ENCODE peak calls at places on chromosomes 5 and 9, in seven cellular contexts. One of them, this sample, is unnamed.

GRCh38 chr9:108469654-108470053 is 386.1 kb downstream of the ACTL7B start:
- DNase-seq in WTC11: no peak
- DNase-seq in NB4: peak
- DNase-seq in HepG2: no peak
- DNase-seq in HCT116: no peak
- DNase-seq in A549: no peak
- DNase-seq in K562: no peak
- DNase-seq in this sample: peak

GRCh38 chr5:144598451-144599068 is 427.9 kb downstream of the KCTD16 start:
- DNase-seq in WTC11: peak
- DNase-seq in NB4: no peak
- DNase-seq in HepG2: no peak
- DNase-seq in HCT116: no peak
- DNase-seq in A549: no peak
- DNase-seq in K562: no peak
- DNase-seq in this sample: no peak

GRCh38 chr5:177565046-177565445 is 10.7 kb upstream of the FAM193B start:
- DNase-seq in WTC11: no peak
- DNase-seq in NB4: no peak
- DNase-seq in HepG2: no peak
- DNase-seq in HCT116: no peak
- DNase-seq in A549: no peak
- DNase-seq in K562: no peak
- DNase-seq in this sample: no peak

GRCh38 chr9:69174645-69175487 is 789 bp downstream of the TJP2 start:
- DNase-seq in WTC11: peak
- DNase-seq in NB4: no peak
- DNase-seq in HepG2: peak
- DNase-seq in HCT116: no peak
- DNase-seq in A549: no peak
- DNase-seq in K562: no peak
- DNase-seq in this sample: peak

GRCh38 chr5:73213566-73213998 is 40.6 kb downstream of the TMEM174 start:
- DNase-seq in WTC11: no peak
- DNase-seq in NB4: no peak
- DNase-seq in HepG2: no peak
- DNase-seq in HCT116: no peak
- DNase-seq in A549: no peak
- DNase-seq in K562: no peak
- DNase-seq in this sample: no peak

GRCh38 chr5:169302491-169303118 is 1.7 kb upstream of the SLIT3 start:
- DNase-seq in WTC11: peak
- DNase-seq in NB4: peak
- DNase-seq in HepG2: peak
- DNase-seq in HCT116: peak
- DNase-seq in A549: peak
- DNase-seq in K562: peak
- DNase-seq in this sample: peak

GRCh38 chr9:83538172-83538889 is at the start of gene FRMD3:
- DNase-seq in WTC11: peak
- DNase-seq in NB4: no peak
- DNase-seq in HepG2: peak
- DNase-seq in HCT116: peak
- DNase-seq in A549: peak
- DNase-seq in K562: no peak
- DNase-seq in this sample: peak

GRCh38 chr5:83312672-83313071 is 158.9 kb upstream of the VCAN start:
- DNase-seq in WTC11: no peak
- DNase-seq in NB4: peak
- DNase-seq in HepG2: no peak
- DNase-seq in HCT116: no peak
- DNase-seq in A549: no peak
- DNase-seq in K562: no peak
- DNase-seq in this sample: no peak

GRCh38 chr9:117678882-117679281 is 25.3 kb upstream of the TLR4 start:
- DNase-seq in WTC11: no peak
- DNase-seq in NB4: no peak
- DNase-seq in HepG2: no peak
- DNase-seq in HCT116: no peak
- DNase-seq in A549: no peak
- DNase-seq in K562: no peak
- DNase-seq in this sample: peak

GRCh38 chr5:136040746-136041415 is 12.1 kb downstream of the TGFBI start:
- DNase-seq in WTC11: no peak
- DNase-seq in NB4: no peak
- DNase-seq in HepG2: no peak
- DNase-seq in HCT116: no peak
- DNase-seq in A549: no peak
- DNase-seq in K562: no peak
- DNase-seq in this sample: no peak

GRCh38 chr9:89844535-89844934 is 239.7 kb downstream of the GADD45G start:
- DNase-seq in WTC11: no peak
- DNase-seq in NB4: no peak
- DNase-seq in HepG2: no peak
- DNase-seq in HCT116: no peak
- DNase-seq in A549: no peak
- DNase-seq in K562: no peak
- DNase-seq in this sample: no peak

GRCh38 chr5:67170783-67171182 is 25.8 kb downstream of the CD180 start:
- DNase-seq in WTC11: no peak
- DNase-seq in NB4: no peak
- DNase-seq in HepG2: no peak
- DNase-seq in HCT116: no peak
- DNase-seq in A549: no peak
- DNase-seq in K562: no peak
- DNase-seq in this sample: no peak

GRCh38 chr9:36597412-36598178 is 24.9 kb downstream of the MELK start:
- DNase-seq in WTC11: no peak
- DNase-seq in NB4: peak
- DNase-seq in HepG2: peak
- DNase-seq in HCT116: peak
- DNase-seq in A549: peak
- DNase-seq in K562: peak
- DNase-seq in this sample: peak
- TF ChIP-seq MAX in WTC11: no peak
- TF ChIP-seq MAX in NB4: no peak
- TF ChIP-seq MAX in HepG2: no peak
- TF ChIP-seq MAX in HCT116: no peak
- TF ChIP-seq MAX in A549: no peak
- TF ChIP-seq MAX in K562: no peak
- TF ChIP-seq MAX in this sample: no peak

GRCh38 chr5:127925916-127926315 is 157.7 kb upstream of the SLC12A2 start:
- DNase-seq in WTC11: no peak
- DNase-seq in NB4: peak
- DNase-seq in HepG2: no peak
- DNase-seq in HCT116: peak
- DNase-seq in A549: no peak
- DNase-seq in K562: no peak
- DNase-seq in this sample: no peak
- TF ChIP-seq MAX in WTC11: no peak
- TF ChIP-seq MAX in NB4: peak
- TF ChIP-seq MAX in HepG2: no peak
- TF ChIP-seq MAX in HCT116: peak
- TF ChIP-seq MAX in A549: no peak
- TF ChIP-seq MAX in K562: no peak
- TF ChIP-seq MAX in this sample: no peak

GRCh38 chr9:8014987-8015682 is 215.6 kb upstream of the DMAC1 start:
- DNase-seq in WTC11: no peak
- DNase-seq in NB4: no peak
- DNase-seq in HepG2: no peak
- DNase-seq in HCT116: no peak
- DNase-seq in A549: no peak
- DNase-seq in K562: no peak
- DNase-seq in this sample: no peak

GRCh38 chr9:8012986-8013385 is 213.4 kb upstream of the DMAC1 start:
- DNase-seq in WTC11: no peak
- DNase-seq in NB4: no peak
- DNase-seq in HepG2: no peak
- DNase-seq in HCT116: no peak
- DNase-seq in A549: no peak
- DNase-seq in K562: no peak
- DNase-seq in this sample: no peak
- TF ChIP-seq MAX in WTC11: no peak
- TF ChIP-seq MAX in NB4: no peak
- TF ChIP-seq MAX in HepG2: no peak
- TF ChIP-seq MAX in HCT116: no peak
- TF ChIP-seq MAX in A549: no peak
- TF ChIP-seq MAX in K562: no peak
- TF ChIP-seq MAX in this sample: no peak

DNA sequence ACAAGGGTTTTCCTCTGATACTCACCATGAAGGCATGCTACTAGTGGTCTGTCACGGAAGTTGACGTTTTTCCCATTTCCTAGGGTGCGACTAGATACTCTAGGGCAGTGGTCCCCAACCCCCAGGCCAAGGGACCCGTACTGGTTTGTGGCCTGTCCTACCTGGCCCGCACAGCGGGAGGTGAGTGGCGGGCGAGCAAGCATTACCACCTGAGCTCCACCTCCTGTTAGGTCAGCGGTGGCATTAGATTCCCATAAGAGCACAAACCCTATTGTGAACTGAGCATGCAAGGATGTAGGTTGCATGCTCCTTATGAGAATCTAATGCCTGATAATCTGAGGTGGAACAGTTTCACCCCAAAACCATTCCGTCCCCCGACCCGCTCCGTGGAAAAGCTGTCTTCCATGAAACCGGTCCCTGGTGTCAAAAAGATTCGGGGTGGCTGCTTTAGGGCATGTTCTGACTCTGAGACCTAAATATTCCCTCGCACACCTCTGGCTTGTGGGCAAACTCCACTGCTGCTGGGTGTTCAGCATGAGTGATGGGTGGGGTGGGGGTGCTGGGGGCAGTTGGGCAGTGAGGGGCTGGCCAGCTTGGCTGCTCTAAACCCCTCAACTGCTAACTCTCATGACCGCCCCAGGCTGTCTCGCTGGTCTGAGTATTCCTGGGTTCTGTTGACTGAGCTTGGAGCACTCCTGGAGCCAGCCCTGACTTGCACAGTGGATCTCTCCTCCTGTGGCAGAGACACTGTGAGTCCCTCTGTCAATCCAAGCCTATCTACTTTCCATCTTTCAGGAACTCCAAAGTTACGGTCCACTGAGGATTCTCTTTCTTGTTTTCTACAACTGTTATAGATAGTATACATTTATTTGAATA is 78.3 kb upstream of the NEK6 start:
- DNase-seq in WTC11: no peak
- DNase-seq in NB4: no peak
- DNase-seq in HepG2: no peak
- DNase-seq in HCT116: no peak
- DNase-seq in A549: no peak
- DNase-seq in K562: no peak
- DNase-seq in this sample: no peak
- TF ChIP-seq MAX in WTC11: no peak
- TF ChIP-seq MAX in NB4: no peak
- TF ChIP-seq MAX in HepG2: no peak
- TF ChIP-seq MAX in HCT116: no peak
- TF ChIP-seq MAX in A549: no peak
- TF ChIP-seq MAX in K562: no peak
- TF ChIP-seq MAX in this sample: no peak

GRCh38 chr9:75417471-75417870 is 329.2 kb downstream of the OSTF1 start:
- DNase-seq in WTC11: no peak
- DNase-seq in NB4: no peak
- DNase-seq in HepG2: no peak
- DNase-seq in HCT116: no peak
- DNase-seq in A549: no peak
- DNase-seq in K562: no peak
- DNase-seq in this sample: no peak
- TF ChIP-seq MAX in WTC11: no peak
- TF ChIP-seq MAX in NB4: no peak
- TF ChIP-seq MAX in HepG2: no peak
- TF ChIP-seq MAX in HCT116: no peak
- TF ChIP-seq MAX in A549: no peak
- TF ChIP-seq MAX in K562: no peak
- TF ChIP-seq MAX in this sample: no peak

DNA sequence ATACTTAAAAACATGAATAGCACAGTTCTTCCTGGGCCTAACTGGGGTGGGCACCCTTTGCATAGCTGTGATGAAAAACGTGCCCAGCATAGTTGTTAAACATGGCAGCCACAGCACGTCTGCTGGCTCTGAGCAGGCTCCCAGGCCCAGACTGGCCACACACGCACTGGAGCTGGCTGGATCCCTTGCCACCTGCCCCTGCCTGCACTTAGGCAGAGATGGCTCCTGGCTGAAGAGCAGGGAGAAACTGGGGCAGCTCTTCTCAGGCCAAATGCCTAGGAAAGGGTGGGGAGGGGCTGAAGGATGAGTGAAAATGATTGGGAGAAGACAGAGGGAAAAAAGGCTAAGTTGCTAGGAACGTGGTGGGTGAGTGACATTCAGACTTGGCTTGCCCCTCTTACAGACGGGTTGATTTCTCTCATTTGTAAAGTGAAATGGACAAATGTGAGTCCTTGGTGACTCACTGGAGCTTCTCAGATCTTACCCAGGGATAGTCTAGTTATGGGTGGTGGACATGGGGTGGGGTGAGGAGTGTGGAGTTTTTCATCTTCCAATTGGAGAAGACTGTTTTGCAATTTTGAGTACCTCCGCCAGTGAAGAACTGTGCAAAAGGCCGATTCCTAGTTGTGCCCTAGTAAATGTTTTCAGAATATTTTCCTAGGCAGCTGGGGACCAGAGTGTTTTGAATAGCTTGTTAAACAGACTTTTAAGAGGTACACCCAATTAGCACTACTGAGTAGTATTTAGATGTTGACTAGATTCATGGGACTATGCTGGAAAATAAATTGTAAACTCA is 42.4 kb downstream of the TRIO start:
- DNase-seq in WTC11: no peak
- DNase-seq in NB4: no peak
- DNase-seq in HepG2: no peak
- DNase-seq in HCT116: no peak
- DNase-seq in A549: peak
- DNase-seq in K562: no peak
- DNase-seq in this sample: peak
- TF ChIP-seq MAX in WTC11: no peak
- TF ChIP-seq MAX in NB4: no peak
- TF ChIP-seq MAX in HepG2: no peak
- TF ChIP-seq MAX in HCT116: no peak
- TF ChIP-seq MAX in A549: peak
- TF ChIP-seq MAX in K562: no peak
- TF ChIP-seq MAX in this sample: no peak

DNA sequence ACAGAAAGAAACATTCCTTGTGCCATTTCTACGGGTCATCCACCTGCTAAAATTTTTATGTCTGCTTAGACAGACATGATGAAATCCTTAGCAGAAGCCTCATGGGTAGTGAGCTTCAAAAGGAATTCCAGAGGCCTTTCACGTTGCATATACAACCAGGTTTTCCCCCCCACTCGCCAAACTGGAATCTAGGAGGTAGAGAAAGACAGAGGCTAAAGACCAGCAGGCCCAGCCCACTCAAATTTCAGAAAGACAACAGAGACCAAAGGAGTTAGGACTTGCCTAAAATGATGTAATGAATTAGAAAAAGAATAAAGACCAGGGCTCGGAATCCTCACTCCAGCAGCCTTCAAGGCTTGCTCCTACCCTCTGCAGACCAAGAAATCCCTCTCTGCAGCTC is 9.2 kb downstream of the B4GALT1 start:
- DNase-seq in WTC11: no peak
- DNase-seq in NB4: no peak
- DNase-seq in HepG2: no peak
- DNase-seq in HCT116: no peak
- DNase-seq in A549: no peak
- DNase-seq in K562: no peak
- DNase-seq in this sample: no peak
- TF ChIP-seq MAX in WTC11: no peak
- TF ChIP-seq MAX in NB4: no peak
- TF ChIP-seq MAX in HepG2: no peak
- TF ChIP-seq MAX in HCT116: no peak
- TF ChIP-seq MAX in A549: peak
- TF ChIP-seq MAX in K562: no peak
- TF ChIP-seq MAX in this sample: no peak